ENCODE peak calls at places on chromosomes 2 and 18, in ten cellular contexts. E is COR-L47; K is mesenteric fat pad; A is kidney tubule cell; M is RPMI7951; Q is activated T-helper 1 cell treated with anti-CD3 and anti-CD28 coated beads, Interleukin-12 subunit alpha, Interleukin-12 subunit beta, Interleukin-2, Interleukin-4 antibody, amounts not matched to agents 30 ng/mL and 10 ng/mL and 1 ng/mL, durations not matched to agents 14 hours and 24 hours and 36 hours; J is activated CD4-positive, alpha-beta T cell treated with anti-CD3 and anti-CD28 coated beads, Interleukin-2, amount 10 ng/mL, durations not matched to agents 7 days and 5 days; P is activated gamma-delta T cell treated with anti-CD3 and anti-CD28 coated beads, Interleukin-2, amount 50 U/mL, for 16 hours; Y is NB4; W is activated naive CD4-positive, alpha-beta T cell treated with anti-CD3 and anti-CD28 coated beads for 36 hours. N is an unnamed sample.

GRCh38 chr18:54958711-54959625 is at the start of gene CCDC68:
- DNase-seq in E (no peak), K (no peak), A (peak; percentile 57), M (no peak), Q (no peak), J (no peak), P (no peak), Y (no peak), W (no peak), N (no peak)

GRCh38 chr2:217636578-217637267 is 366.1 kb downstream of the TNS1 start:
- DNase-seq in E (no peak), K (no peak), A (no peak), M (peak; percentile 82), Q (no peak), J (no peak), P (no peak), Y (no peak), W (no peak), N (no peak)

GRCh38 chr2:200258881-200259576 is 47.5 kb upstream of the SPATS2L start:
- DNase-seq in E (no peak), K (no peak), A (peak; percentile 32), M (peak; percentile 10), Q (no peak), J (no peak), P (no peak), Y (no peak), W (no peak), N (no peak)

GRCh38 chr2:42723465-42723864 is 40.5 kb downstream of the OXER1 start:
- DNase-seq in E (no peak), K (no peak), A (no peak), M (no peak), Q (no peak), J (no peak), P (no peak), Y (no peak), W (no peak), N (no peak)

GRCh38 chr2:133975135-133975534 is 278.7 kb upstream of the MGAT5 start:
- DNase-seq in E (no peak), K (no peak), A (no peak), M (no peak), Q (no peak), J (no peak), P (no peak), Y (no peak), W (no peak), N (no peak)

GRCh38 chr2:132037527-132038178 is 124.1 kb downstream of the ANKRD30BL start:
- DNase-seq in E (no peak), K (no peak), A (peak; percentile 26), M (no peak), Q (no peak), J (no peak), P (no peak), Y (no peak), W (peak; percentile 19), N (no peak)

GRCh38 chr2:173187911-173188788 is 112.5 kb downstream of the MAP3K20 start:
- DNase-seq in E (no peak), K (no peak), A (peak; percentile 38), M (peak; percentile 24), Q (no peak), J (no peak), P (no peak), Y (no peak), W (no peak), N (no peak)

GRCh38 chr2:138335036-138335435 is 166.5 kb upstream of the SPOPL start:
- DNase-seq in E (no peak), K (no peak), A (no peak), M (no peak), Q (no peak), J (no peak), P (no peak), Y (no peak), W (no peak), N (no peak)

GRCh38 chr2:102235491-102235890 is 48.7 kb downstream of the IL1RL2 start:
- DNase-seq in E (peak; percentile 1), K (no peak), A (peak; percentile 18), M (peak; percentile 50), Q (no peak), J (no peak), P (no peak), Y (peak; percentile 60), W (peak; percentile 68), N (no peak)

GRCh38 chr2:82674638-82675037 is 1784.4 kb downstream of the SUCLG1 start:
- DNase-seq in E (no peak), K (no peak), A (no peak), M (no peak), Q (no peak), J (no peak), P (no peak), Y (no peak), W (no peak), N (no peak)

GRCh38 chr18:44342167-44342566 is 338.5 kb upstream of the SETBP1 start:
- DNase-seq in E (no peak), K (no peak), A (no peak), M (peak; percentile 38), Q (no peak), J (no peak), P (no peak), Y (no peak), W (no peak), N (no peak)

GRCh38 chr2:59584958-59585357 is 968.5 kb downstream of the BCL11A start:
- DNase-seq in E (peak; percentile 36), K (no peak), A (peak; percentile 1), M (no peak), Q (no peak), J (no peak), P (no peak), Y (peak; percentile 50), W (peak; percentile 28), N (no peak)

GRCh38 chr18:59697236-59697932 is at the start of gene CCBE1:
- DNase-seq in E (peak; percentile 68), K (peak; percentile 92), A (peak; percentile 76), M (peak; percentile 64), Q (peak; percentile 22), J (peak; percentile 39), P (no peak), Y (no peak), W (peak; percentile 52), N (no peak)

GRCh38 chr2:149991576-149991975 is 404.0 kb upstream of the MMADHC start:
- DNase-seq in E (no peak), K (no peak), A (no peak), M (peak; percentile 66), Q (no peak), J (no peak), P (no peak), Y (no peak), W (no peak), N (no peak)

GRCh38 chr2:44168684-44169154 is at the start of gene PPM1B:
- DNase-seq in E (peak; percentile 100), K (peak; percentile 100), A (no peak), M (no peak), Q (peak; percentile 99), J (no peak), P (peak; percentile 100), Y (no peak), W (peak; percentile 100), N (no peak)

GRCh38 chr2:99278793-99279291 is 22.2 kb downstream of the LYG1 start:
- DNase-seq in E (no peak), K (no peak), A (peak; percentile 89), M (peak; percentile 89), Q (no peak), J (no peak), P (no peak), Y (no peak), W (no peak), N (no peak)

GRCh38 chr2:75764611-75765010 is 53.9 kb upstream of the GCFC2 start:
- DNase-seq in E (no peak), K (no peak), A (no peak), M (no peak), Q (no peak), J (no peak), P (no peak), Y (no peak), W (no peak), N (no peak)

GRCh38 chr2:8138923-8139667 is 542.8 kb upstream of the ID2 start:
- DNase-seq in E (no peak), K (no peak), A (no peak), M (peak; percentile 91), Q (no peak), J (no peak), P (no peak), Y (no peak), W (no peak), N (no peak)

GRCh38 chr2:39913648-39914456 is 134.8 kb upstream of the THUMPD2 start:
- DNase-seq in E (peak; percentile 60), K (no peak), A (peak; percentile 70), M (peak; percentile 72), Q (no peak), J (peak; percentile 42), P (no peak), Y (peak; percentile 77), W (no peak), N (peak; percentile 39)

GRCh38 chr2:65856928-65857327 is 424.5 kb upstream of the SPRED2 start:
- DNase-seq in E (no peak), K (no peak), A (peak; percentile 5), M (no peak), Q (no peak), J (no peak), P (no peak), Y (no peak), W (no peak), N (no peak)

GRCh38 chr18:63477972-63478371 is 1.2 kb downstream of the SERPINB5 start:
- DNase-seq in E (no peak), K (no peak), A (no peak), M (no peak), Q (no peak), J (no peak), P (no peak), Y (no peak), W (no peak), N (no peak)

GRCh38 chr18:31526374-31526773 is 28.4 kb downstream of the DSG2 start:
- DNase-seq in E (no peak), K (no peak), A (no peak), M (no peak), Q (no peak), J (no peak), P (no peak), Y (no peak), W (no peak), N (no peak)

GRCh38 chr18:61852496-61852895 is 40.3 kb downstream of the RNF152 start:
- DNase-seq in E (no peak), K (no peak), A (peak; percentile 72), M (no peak), Q (no peak), J (no peak), P (no peak), Y (no peak), W (no peak), N (no peak)

GRCh38 chr18:8707946-8708345 is 2.6 kb downstream of the MTCL1 start:
- DNase-seq in E (no peak), K (no peak), A (peak; percentile 58), M (no peak), Q (no peak), J (no peak), P (no peak), Y (no peak), W (no peak), N (no peak)

GRCh38 chr18:816088-816653 is 4.1 kb upstream of the YES1 start:
- DNase-seq in E (no peak), K (no peak), A (peak; percentile 65), M (no peak), Q (no peak), J (no peak), P (no peak), Y (no peak), W (no peak), N (no peak)

GRCh38 chr18:48939368-48940097 is 11.2 kb downstream of the SMAD7 start:
- DNase-seq in E (no peak), K (no peak), A (peak; percentile 33), M (peak; percentile 55), Q (no peak), J (no peak), P (no peak), Y (no peak), W (no peak), N (no peak)

GRCh38 chr2:152054593-152054992 is 44.3 kb downstream of the CACNB4 start:
- DNase-seq in E (no peak), K (no peak), A (peak; percentile 82), M (peak; percentile 76), Q (no peak), J (no peak), P (no peak), Y (peak; percentile 81), W (no peak), N (peak; percentile 82)

GRCh38 chr18:74501386-74501785 is 5.2 kb downstream of the CNDP2 start:
- DNase-seq in E (no peak), K (no peak), A (peak; percentile 76), M (no peak), Q (no peak), J (no peak), P (no peak), Y (no peak), W (no peak), N (no peak)

N was measured in GF-D8.